ENCODE peak calls at places on chromosomes 6 and 20, in four cellular contexts. W is tibial artery, V is neural progenitor cell, I is A549. K is an unnamed sample.

GRCh38 chr6:131366223-131366622 is 206.8 kb upstream of the ARG1 start:
- DNase-seq in W (no peak), V (no peak), I (no peak), K (no peak)

GRCh38 chr6:7543761-7544424 is 2.4 kb downstream of the DSP start:
- DNase-seq in W (no peak), V (peak; percentile 59), I (no peak), K (no peak)

GRCh38 chr20:10075606-10076005 is 40.8 kb downstream of the ANKEF1 start:
- DNase-seq in W (no peak), V (no peak), I (no peak), K (no peak)

GRCh38 chr20:57756921-57757320 is 47.1 kb upstream of the PMEPA1 start:
- DNase-seq in W (no peak), V (no peak), I (no peak), K (peak; percentile 45)

GRCh38 chr6:118504611-118505010 is 43.5 kb upstream of the PLN start:
- DNase-seq in W (no peak), V (no peak), I (no peak), K (no peak)

GRCh38 chr6:25487012-25487411 is 165.0 kb upstream of the SCGN start:
- DNase-seq in W (no peak), V (no peak), I (no peak), K (no peak)

GRCh38 chr6:46453221-46453620 is 38.0 kb downstream of the RCAN2 start:
- DNase-seq in W (no peak), V (no peak), I (no peak), K (no peak)

GRCh38 chr6:137707590-137708360 is 159.3 kb upstream of the TNFAIP3 start:
- DNase-seq in W (peak; percentile 73), V (peak; percentile 78), I (peak; percentile 79), K (peak; percentile 76)

GRCh38 chr20:59004493-59004762 is 2.6 kb downstream of the CTSZ start:
- DNase-seq in W (no peak), V (no peak), I (no peak), K (peak; percentile 82)

GRCh38 chr20:59002874-59003399 is 4.1 kb downstream of the CTSZ start:
- DNase-seq in W (no peak), V (no peak), I (no peak), K (peak; percentile 81)

GRCh38 chr20:59004763-59005522 is 2.1 kb downstream of the CTSZ start:
- DNase-seq in W (peak; percentile 67), V (no peak), I (no peak), K (peak; percentile 79)

GRCh38 chr20:59002388-59002787 is 4.7 kb downstream of the CTSZ start:
- DNase-seq in W (no peak), V (no peak), I (no peak), K (peak; percentile 84)

DNA sequence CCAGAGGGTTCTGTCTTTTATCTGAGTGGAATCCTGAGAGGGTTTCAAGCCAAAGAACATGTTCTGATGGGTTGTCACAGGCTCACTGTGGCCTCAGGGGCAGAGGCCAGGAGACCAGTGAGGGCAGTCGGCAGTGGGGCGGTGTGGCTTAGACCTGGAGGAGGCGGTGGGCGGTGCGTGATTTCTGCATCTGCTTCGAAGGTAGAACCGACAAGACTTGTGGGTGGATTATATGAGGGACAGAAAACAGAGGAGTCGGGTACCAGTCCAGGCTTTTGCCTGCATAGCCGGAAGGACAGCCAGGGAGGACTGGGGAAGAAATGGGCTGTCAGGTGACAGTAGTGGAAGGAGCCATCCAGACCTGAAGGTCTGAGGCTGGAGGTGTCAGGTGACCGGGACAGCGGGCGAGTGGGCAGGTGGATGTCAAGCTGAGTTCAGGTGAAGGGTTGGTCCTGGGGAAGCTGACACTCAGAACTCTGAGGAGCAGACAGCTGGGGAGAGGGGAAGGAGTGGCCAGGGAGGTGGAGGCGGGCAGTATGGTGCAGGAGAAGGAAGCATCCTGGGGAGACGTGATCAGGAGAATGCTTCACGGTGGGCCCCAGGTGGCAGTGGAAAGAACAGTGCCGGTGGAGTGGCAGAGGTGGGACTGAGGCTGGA is 3.1 kb downstream of the CTSZ start:
- DNase-seq in W (no peak), V (no peak), I (no peak), K (peak; percentile 80)
- H3K27ac ChIP-seq in W (peak overlapping the region; percentile 94), V (no peak overlapping the region), I (no peak overlapping the region), K (no peak overlapping the region)

GRCh38 chr6:53412751-53413150 is 64.0 kb upstream of the ELOVL5 start:
- DNase-seq in W (no peak), V (no peak), I (no peak), K (no peak)

GRCh38 chr6:53408826-53409225 is 60.1 kb upstream of the ELOVL5 start:
- DNase-seq in W (no peak), V (no peak), I (no peak), K (no peak)

GRCh38 chr6:53411451-53411850 is 62.7 kb upstream of the ELOVL5 start:
- DNase-seq in W (no peak), V (peak; percentile 5), I (no peak), K (no peak)

GRCh38 chr6:53412316-53412715 is 63.6 kb upstream of the ELOVL5 start:
- DNase-seq in W (no peak), V (no peak), I (no peak), K (no peak)

GRCh38 chr6:53410508-53411258 is 61.9 kb upstream of the ELOVL5 start:
- DNase-seq in W (peak; percentile 32), V (no peak), I (peak; percentile 39), K (no peak)
- TF ChIP-seq CTCF in W (peak; percentile 45), V (peak; percentile 38), I (peak; percentile 55), K (peak; percentile 79)

GRCh38 chr6:129708496-129709216 is 1.3 kb downstream of the ARHGAP18 start:
- DNase-seq in W (no peak), V (no peak), I (no peak), K (no peak)
- H3K4me3 ChIP-seq in W (peak overlapping the region; percentile 67), V (peak overlapping the region; percentile 55), I (peak overlapping the region; percentile 62), K (peak overlapping the region; percentile 48)

GRCh38 chr20:25052255-25053206 is 5.4 kb downstream of the ACSS1 start:
- DNase-seq in W (peak; percentile 67), V (no peak), I (no peak), K (peak; percentile 29)
- H3K27ac ChIP-seq in W (peak overlapping the region; percentile 93), V (no peak overlapping the region), I (no peak overlapping the region), K (no peak overlapping the region)

DNA sequence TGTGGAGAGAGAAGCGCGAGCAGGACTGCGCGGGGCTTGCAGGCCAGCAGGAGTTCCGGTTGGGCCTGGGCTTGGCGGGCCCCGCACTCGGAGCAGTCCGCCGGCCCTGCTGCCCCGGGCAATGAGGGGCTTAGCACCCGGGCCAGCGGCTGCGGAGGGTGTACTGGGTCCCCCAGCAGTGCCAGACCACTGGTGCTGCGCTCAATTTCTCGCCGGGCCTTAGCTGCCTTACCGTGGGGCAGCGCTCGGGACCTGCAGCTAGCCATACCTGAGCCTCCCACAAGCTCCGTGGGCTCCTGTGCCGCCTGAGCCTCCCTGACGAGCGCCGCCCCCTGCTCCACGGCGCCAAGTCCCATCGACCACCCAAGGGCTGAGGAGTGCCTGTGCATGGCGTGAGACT is 89.0 kb upstream of the MBOAT1 start:
- DNase-seq in W (no peak), V (no peak), I (no peak), K (no peak)
- TF ChIP-seq CTCF in W (no peak), V (no peak), I (no peak), K (no peak)

K was measured in RWPE2.